ENCODE peak calls at places on chromosomes 3 and 15, in seven cellular contexts. S is RWPE1, U is pons, H is heart left ventricle, A is EH, J is H7, T is fibroblast of lung. G is an unnamed sample.

GRCh38 chr15:25624504-25625172 is 185.8 kb upstream of the UBE3A start:
- DNase-seq in S (no peak), A (no peak), H (peak; percentile 51), T (no peak), J (no peak), U (no peak), G (no peak)

GRCh38 chr3:184231671-184232070 is 2.3 kb downstream of the VWA5B2 start:
- DNase-seq in A (no peak), U (no peak), S (no peak), J (peak; percentile 22), H (no peak), T (peak; percentile 14), G (no peak)

GRCh38 chr3:122760457-122761271 is 33.0 kb downstream of the HSPBAP1 start:
- DNase-seq in S (no peak), T (peak; percentile 39), U (no peak), H (no peak), J (peak; percentile 43), A (peak; percentile 40), G (no peak)

GRCh38 chr3:41131224-41131623 is 68.1 kb upstream of the CTNNB1 start:
- DNase-seq in S (peak; percentile 81), J (no peak), U (no peak), T (peak; percentile 29), H (no peak), A (peak; percentile 27), G (no peak)

GRCh38 chr3:57999423-58000115 is 8.7 kb upstream of the FLNB start:
- DNase-seq in J (no peak), A (peak; percentile 62), S (no peak), T (peak; percentile 74), H (no peak), U (no peak), G (no peak)

GRCh38 chr15:40175160-40175559 is 14.3 kb downstream of the BUB1B start:
- DNase-seq in S (no peak), T (no peak), U (no peak), A (no peak), J (no peak), H (no peak), G (no peak)

GRCh38 chr3:59001675-59002074 is 48.1 kb downstream of the CFAP20DC start:
- DNase-seq in A (peak; percentile 22), U (no peak), H (no peak), S (no peak), J (no peak), T (no peak), G (no peak)

GRCh38 chr3:38650248-38650940 is 907 bp upstream of the SCN5A start:
- DNase-seq in T (no peak), A (no peak), J (no peak), U (no peak), S (no peak), H (no peak), G (peak; percentile 4)

GRCh38 chr3:146625117-146625775 is 20.1 kb upstream of the PLSCR5 start:
- DNase-seq in J (no peak), H (no peak), U (peak; percentile 23), S (no peak), A (peak; percentile 5), T (no peak), G (peak; percentile 23)

GRCh38 chr3:182392182-182392917 is 401.0 kb upstream of the ATP11B start:
- DNase-seq in J (no peak), A (no peak), S (no peak), H (no peak), T (no peak), U (no peak), G (no peak)

GRCh38 chr3:24128195-24129005 is 183.3 kb downstream of the NR1D2 start:
- DNase-seq in J (no peak), T (peak; percentile 54), A (peak; percentile 78), U (no peak), S (peak; percentile 62), H (no peak), G (peak; percentile 68)

GRCh38 chr15:76335851-76336253 is 721 bp upstream of the ISL2 start:
- DNase-seq in T (no peak), S (peak; percentile 48), H (no peak), A (peak; percentile 67), U (no peak), J (peak; percentile 72), G (no peak)

GRCh38 chr15:80106051-80106450 is 46.6 kb downstream of the ZFAND6 start:
- DNase-seq in T (peak; percentile 82), S (no peak), J (no peak), U (no peak), H (no peak), A (peak; percentile 82), G (peak; percentile 15)

GRCh38 chr3:25655659-25656058 is 9.0 kb downstream of the TOP2B start:
- DNase-seq in A (no peak), T (no peak), S (no peak), H (no peak), U (no peak), J (no peak), G (no peak)

GRCh38 chr3:58839187-58839586 is 172.6 kb upstream of the FAM3D start:
- DNase-seq in H (no peak), S (no peak), T (no peak), J (no peak), U (no peak), A (no peak), G (no peak)

GRCh38 chr3:18840535-18841137 is 307.7 kb upstream of the KCNH8 start:
- DNase-seq in T (no peak), H (no peak), J (no peak), S (no peak), U (no peak), A (no peak), G (no peak)

GRCh38 chr15:36798366-36798765 is 218.9 kb downstream of the CDIN1 start:
- DNase-seq in J (no peak), T (peak; percentile 76), A (peak; percentile 90), H (no peak), S (peak; percentile 31), U (no peak), G (peak; percentile 44)

GRCh38 chr3:101643861-101644613 is 32.9 kb downstream of the ZBTB11 start:
- DNase-seq in S (no peak), U (no peak), T (peak; percentile 81), J (no peak), A (peak; percentile 96), H (no peak), G (no peak)

GRCh38 chr3:112769624-112770023 is 77.0 kb downstream of the CD200R1L start:
- DNase-seq in T (peak; percentile 69), J (no peak), U (no peak), A (peak; percentile 50), S (no peak), H (no peak), G (peak; percentile 34)

GRCh38 chr15:79640206-79640605 is 208.1 kb downstream of the MINAR1 start:
- DNase-seq in A (peak; percentile 97), J (no peak), S (peak; percentile 49), H (peak; percentile 28), T (peak; percentile 90), U (no peak), G (peak; percentile 88)

GRCh38 chr3:102194760-102195159 is 240.1 kb upstream of the ZPLD1 start:
- DNase-seq in S (no peak), H (no peak), A (no peak), U (no peak), J (no peak), T (no peak), G (no peak)

GRCh38 chr15:66619152-66619903 is 53.5 kb upstream of the LCTL start:
- DNase-seq in T (peak; percentile 58), U (peak; percentile 30), S (peak; percentile 77), H (peak; percentile 75), J (peak; percentile 90), A (peak; percentile 76), G (peak; percentile 90)

G was measured in AG20443.